ENCODE peak calls at places on chromosome 11, in eight cellular contexts. One of them, this sample, is unnamed.

GRCh38 chr11:111635706-111636045 is 33.4 kb downstream of the SIK2 start:
- DNase-seq in upper lobe of right lung: no peak
- DNase-seq in foreskin fibroblast: peak; percentile 49
- DNase-seq in AG10803: peak; percentile 76
- DNase-seq in cardiac muscle cell: peak; percentile 76
- DNase-seq in cardiac fibroblast: peak; percentile 63
- DNase-seq in bronchial epithelial cell: no peak
- DNase-seq in fibroblast of lung: peak; percentile 79
- DNase-seq in this sample: peak; percentile 77

GRCh38 chr11:24046731-24047130 is 450.1 kb upstream of the LUZP2 start:
- DNase-seq in AG10803: no peak
- DNase-seq in cardiac fibroblast: peak; percentile 22
- DNase-seq in foreskin fibroblast: no peak
- DNase-seq in upper lobe of right lung: no peak
- DNase-seq in bronchial epithelial cell: no peak
- DNase-seq in fibroblast of lung: no peak
- DNase-seq in cardiac muscle cell: no peak
- DNase-seq in this sample: no peak

GRCh38 chr11:13120691-13121090 is 111.6 kb downstream of the RASSF10 start:
- DNase-seq in cardiac fibroblast: peak; percentile 71
- DNase-seq in upper lobe of right lung: no peak
- DNase-seq in fibroblast of lung: peak; percentile 84
- DNase-seq in foreskin fibroblast: peak; percentile 84
- DNase-seq in AG10803: peak; percentile 48
- DNase-seq in bronchial epithelial cell: peak; percentile 98
- DNase-seq in cardiac muscle cell: peak; percentile 54
- DNase-seq in this sample: no peak

GRCh38 chr11:2220173-2220771 is 48.7 kb upstream of the TH start:
- DNase-seq in bronchial epithelial cell: no peak
- DNase-seq in cardiac fibroblast: no peak
- DNase-seq in fibroblast of lung: no peak
- DNase-seq in cardiac muscle cell: no peak
- DNase-seq in AG10803: no peak
- DNase-seq in upper lobe of right lung: no peak
- DNase-seq in foreskin fibroblast: no peak
- DNase-seq in this sample: no peak

GRCh38 chr11:67371549-67372231 is 1.7 kb downstream of the CLCF1 start:
- DNase-seq in foreskin fibroblast: peak; percentile 82
- DNase-seq in cardiac fibroblast: peak; percentile 67
- DNase-seq in cardiac muscle cell: peak; percentile 61
- DNase-seq in bronchial epithelial cell: peak; percentile 41
- DNase-seq in AG10803: peak; percentile 59
- DNase-seq in fibroblast of lung: peak; percentile 56
- DNase-seq in upper lobe of right lung: peak; percentile 77
- DNase-seq in this sample: no peak

GRCh38 chr11:123103326-123103980 is 41.5 kb upstream of the HSPA8 start:
- DNase-seq in bronchial epithelial cell: peak; percentile 55
- DNase-seq in fibroblast of lung: peak; percentile 61
- DNase-seq in AG10803: peak; percentile 77
- DNase-seq in cardiac fibroblast: peak; percentile 86
- DNase-seq in upper lobe of right lung: no peak
- DNase-seq in foreskin fibroblast: peak; percentile 88
- DNase-seq in cardiac muscle cell: peak; percentile 80
- DNase-seq in this sample: peak; percentile 61

GRCh38 chr11:1574256-1575242 is 2.5 kb upstream of the DUSP8 start:
- DNase-seq in bronchial epithelial cell: no peak
- DNase-seq in fibroblast of lung: peak; percentile 16
- DNase-seq in cardiac fibroblast: peak; percentile 33
- DNase-seq in upper lobe of right lung: peak; percentile 77
- DNase-seq in foreskin fibroblast: peak; percentile 75
- DNase-seq in cardiac muscle cell: peak; percentile 47
- DNase-seq in AG10803: peak; percentile 37
- DNase-seq in this sample: no peak

GRCh38 chr11:120013325-120014250 is 124.3 kb downstream of the TRIM29 start:
- DNase-seq in AG10803: peak; percentile 12
- DNase-seq in foreskin fibroblast: peak; percentile 12
- DNase-seq in fibroblast of lung: peak; percentile 19
- DNase-seq in upper lobe of right lung: no peak
- DNase-seq in cardiac muscle cell: peak; percentile 49
- DNase-seq in cardiac fibroblast: peak; percentile 29
- DNase-seq in bronchial epithelial cell: peak; percentile 46
- DNase-seq in this sample: no peak

GRCh38 chr11:11208994-11209393 is 144.1 kb downstream of the CSNK2A3 start:
- DNase-seq in AG10803: no peak
- DNase-seq in cardiac muscle cell: no peak
- DNase-seq in cardiac fibroblast: no peak
- DNase-seq in upper lobe of right lung: no peak
- DNase-seq in foreskin fibroblast: no peak
- DNase-seq in bronchial epithelial cell: no peak
- DNase-seq in fibroblast of lung: no peak
- DNase-seq in this sample: no peak

GRCh38 chr11:5553347-5553746 is 5.0 kb upstream of the OR52H1 start:
- DNase-seq in fibroblast of lung: no peak
- DNase-seq in foreskin fibroblast: peak; percentile 5
- DNase-seq in AG10803: no peak
- DNase-seq in upper lobe of right lung: no peak
- DNase-seq in cardiac fibroblast: no peak
- DNase-seq in cardiac muscle cell: no peak
- DNase-seq in bronchial epithelial cell: no peak
- DNase-seq in this sample: no peak
- TF ChIP-seq CTCF in fibroblast of lung: no peak
- TF ChIP-seq CTCF in foreskin fibroblast: no peak
- TF ChIP-seq CTCF in AG10803: peak; percentile 36
- TF ChIP-seq CTCF in upper lobe of right lung: no peak
- TF ChIP-seq CTCF in cardiac fibroblast: peak; percentile 11
- TF ChIP-seq CTCF in cardiac muscle cell: peak; percentile 10
- TF ChIP-seq CTCF in bronchial epithelial cell: no peak
- TF ChIP-seq CTCF in this sample: no peak

GRCh38 chr11:3837793-3838192 is 3.0 kb downstream of the RHOG start:
- DNase-seq in bronchial epithelial cell: no peak
- DNase-seq in cardiac muscle cell: peak; percentile 53
- DNase-seq in foreskin fibroblast: peak; percentile 44
- DNase-seq in AG10803: peak; percentile 46
- DNase-seq in cardiac fibroblast: peak; percentile 46
- DNase-seq in fibroblast of lung: no peak
- DNase-seq in upper lobe of right lung: no peak
- DNase-seq in this sample: no peak

GRCh38 chr11:3840289-3840869 is 380 bp downstream of the RHOG start:
- DNase-seq in upper lobe of right lung: no peak
- DNase-seq in AG10803: no peak
- DNase-seq in fibroblast of lung: no peak
- DNase-seq in cardiac muscle cell: no peak
- DNase-seq in cardiac fibroblast: no peak
- DNase-seq in foreskin fibroblast: peak; percentile 29
- DNase-seq in bronchial epithelial cell: no peak
- DNase-seq in this sample: no peak

GRCh38 chr11:3840870-3841425 is at the start of gene RHOG:
- DNase-seq in upper lobe of right lung: peak; percentile 93
- DNase-seq in AG10803: peak; percentile 83
- DNase-seq in cardiac muscle cell: peak; percentile 89
- DNase-seq in fibroblast of lung: peak; percentile 76
- DNase-seq in foreskin fibroblast: peak; percentile 92
- DNase-seq in bronchial epithelial cell: peak; percentile 68
- DNase-seq in cardiac fibroblast: no peak
- DNase-seq in this sample: no peak

GRCh38 chr11:3836903-3837302 is 3.9 kb downstream of the RHOG start:
- DNase-seq in cardiac fibroblast: no peak
- DNase-seq in upper lobe of right lung: no peak
- DNase-seq in cardiac muscle cell: no peak
- DNase-seq in fibroblast of lung: no peak
- DNase-seq in AG10803: no peak
- DNase-seq in foreskin fibroblast: no peak
- DNase-seq in bronchial epithelial cell: no peak
- DNase-seq in this sample: no peak

GRCh38 chr11:3838504-3838903 is 2.3 kb downstream of the RHOG start:
- DNase-seq in upper lobe of right lung: no peak
- DNase-seq in AG10803: no peak
- DNase-seq in bronchial epithelial cell: no peak
- DNase-seq in foreskin fibroblast: no peak
- DNase-seq in cardiac muscle cell: no peak
- DNase-seq in cardiac fibroblast: no peak
- DNase-seq in fibroblast of lung: no peak
- DNase-seq in this sample: no peak
- H3K4me3 ChIP-seq in upper lobe of right lung: peak overlapping the region; percentile 35
- H3K4me3 ChIP-seq in AG10803: no peak overlapping the region
- H3K4me3 ChIP-seq in bronchial epithelial cell: no peak overlapping the region
- H3K4me3 ChIP-seq in foreskin fibroblast: no peak overlapping the region
- H3K4me3 ChIP-seq in cardiac muscle cell: no peak overlapping the region
- H3K4me3 ChIP-seq in cardiac fibroblast: no peak overlapping the region
- H3K4me3 ChIP-seq in fibroblast of lung: no peak overlapping the region
- H3K4me3 ChIP-seq in this sample: no peak overlapping the region

GRCh38 chr11:75597636-75598035 is 35.6 kb downstream of the SERPINH1 start:
- DNase-seq in fibroblast of lung: no peak
- DNase-seq in cardiac fibroblast: peak; percentile 43
- DNase-seq in upper lobe of right lung: no peak
- DNase-seq in AG10803: no peak
- DNase-seq in foreskin fibroblast: peak; percentile 44
- DNase-seq in bronchial epithelial cell: peak; percentile 46
- DNase-seq in cardiac muscle cell: peak; percentile 47
- DNase-seq in this sample: no peak
- TF ChIP-seq CTCF in fibroblast of lung: peak; percentile 15
- TF ChIP-seq CTCF in cardiac fibroblast: peak; percentile 76
- TF ChIP-seq CTCF in upper lobe of right lung: peak; percentile 27
- TF ChIP-seq CTCF in AG10803: peak; percentile 49
- TF ChIP-seq CTCF in foreskin fibroblast: peak; percentile 50
- TF ChIP-seq CTCF in bronchial epithelial cell: peak; percentile 75
- TF ChIP-seq CTCF in cardiac muscle cell: peak; percentile 67
- TF ChIP-seq CTCF in this sample: peak; percentile 74

GRCh38 chr11:65917434-65918210 is 1.2 kb downstream of the C11orf68 start:
- DNase-seq in cardiac fibroblast: no peak
- DNase-seq in foreskin fibroblast: no peak
- DNase-seq in bronchial epithelial cell: no peak
- DNase-seq in cardiac muscle cell: no peak
- DNase-seq in upper lobe of right lung: peak; percentile 67
- DNase-seq in fibroblast of lung: no peak
- DNase-seq in AG10803: no peak
- DNase-seq in this sample: no peak
- H3K4me3 ChIP-seq in cardiac fibroblast: peak overlapping the region; percentile 88
- H3K4me3 ChIP-seq in foreskin fibroblast: peak overlapping the region; percentile 87
- H3K4me3 ChIP-seq in bronchial epithelial cell: no peak overlapping the region
- H3K4me3 ChIP-seq in cardiac muscle cell: peak overlapping the region; percentile 73
- H3K4me3 ChIP-seq in upper lobe of right lung: peak overlapping the region; percentile 89
- H3K4me3 ChIP-seq in fibroblast of lung: peak overlapping the region; percentile 74
- H3K4me3 ChIP-seq in AG10803: peak overlapping the region; percentile 93
- H3K4me3 ChIP-seq in this sample: peak overlapping the region; percentile 94

GRCh38 chr11:30016588-30017363 is at the start of gene KCNA4:
- DNase-seq in cardiac fibroblast: no peak
- DNase-seq in cardiac muscle cell: peak; percentile 53
- DNase-seq in bronchial epithelial cell: no peak
- DNase-seq in foreskin fibroblast: no peak
- DNase-seq in fibroblast of lung: peak; percentile 1
- DNase-seq in AG10803: peak; percentile 0
- DNase-seq in upper lobe of right lung: peak; percentile 68
- DNase-seq in this sample: no peak
- TF ChIP-seq CTCF in cardiac fibroblast: no peak
- TF ChIP-seq CTCF in cardiac muscle cell: no peak
- TF ChIP-seq CTCF in bronchial epithelial cell: peak; percentile 11
- TF ChIP-seq CTCF in foreskin fibroblast: no peak
- TF ChIP-seq CTCF in fibroblast of lung: no peak
- TF ChIP-seq CTCF in AG10803: no peak
- TF ChIP-seq CTCF in upper lobe of right lung: peak; percentile 26
- TF ChIP-seq CTCF in this sample: peak; percentile 5

GRCh38 chr11:47356998-47357329 is 4.5 kb upstream of the MYBPC3 start:
- DNase-seq in AG10803: no peak
- DNase-seq in fibroblast of lung: no peak
- DNase-seq in bronchial epithelial cell: no peak
- DNase-seq in cardiac fibroblast: no peak
- DNase-seq in upper lobe of right lung: no peak
- DNase-seq in foreskin fibroblast: no peak
- DNase-seq in cardiac muscle cell: no peak
- DNase-seq in this sample: no peak

GRCh38 chr11:47356129-47356997 is 3.9 kb upstream of the MYBPC3 start:
- DNase-seq in bronchial epithelial cell: no peak
- DNase-seq in cardiac muscle cell: no peak
- DNase-seq in foreskin fibroblast: no peak
- DNase-seq in upper lobe of right lung: no peak
- DNase-seq in cardiac fibroblast: no peak
- DNase-seq in AG10803: no peak
- DNase-seq in fibroblast of lung: no peak
- DNase-seq in this sample: no peak

GRCh38 chr11:47354913-47355282 is 2.4 kb upstream of the MYBPC3 start:
- DNase-seq in fibroblast of lung: no peak
- DNase-seq in AG10803: no peak
- DNase-seq in cardiac muscle cell: peak; percentile 22
- DNase-seq in cardiac fibroblast: no peak
- DNase-seq in upper lobe of right lung: no peak
- DNase-seq in bronchial epithelial cell: no peak
- DNase-seq in foreskin fibroblast: no peak
- DNase-seq in this sample: no peak

GRCh38 chr11:47353978-47354774 is 1.7 kb upstream of the MYBPC3 start:
- DNase-seq in cardiac fibroblast: no peak
- DNase-seq in cardiac muscle cell: no peak
- DNase-seq in upper lobe of right lung: no peak
- DNase-seq in AG10803: no peak
- DNase-seq in fibroblast of lung: no peak
- DNase-seq in foreskin fibroblast: no peak
- DNase-seq in bronchial epithelial cell: no peak
- DNase-seq in this sample: no peak

DNA sequence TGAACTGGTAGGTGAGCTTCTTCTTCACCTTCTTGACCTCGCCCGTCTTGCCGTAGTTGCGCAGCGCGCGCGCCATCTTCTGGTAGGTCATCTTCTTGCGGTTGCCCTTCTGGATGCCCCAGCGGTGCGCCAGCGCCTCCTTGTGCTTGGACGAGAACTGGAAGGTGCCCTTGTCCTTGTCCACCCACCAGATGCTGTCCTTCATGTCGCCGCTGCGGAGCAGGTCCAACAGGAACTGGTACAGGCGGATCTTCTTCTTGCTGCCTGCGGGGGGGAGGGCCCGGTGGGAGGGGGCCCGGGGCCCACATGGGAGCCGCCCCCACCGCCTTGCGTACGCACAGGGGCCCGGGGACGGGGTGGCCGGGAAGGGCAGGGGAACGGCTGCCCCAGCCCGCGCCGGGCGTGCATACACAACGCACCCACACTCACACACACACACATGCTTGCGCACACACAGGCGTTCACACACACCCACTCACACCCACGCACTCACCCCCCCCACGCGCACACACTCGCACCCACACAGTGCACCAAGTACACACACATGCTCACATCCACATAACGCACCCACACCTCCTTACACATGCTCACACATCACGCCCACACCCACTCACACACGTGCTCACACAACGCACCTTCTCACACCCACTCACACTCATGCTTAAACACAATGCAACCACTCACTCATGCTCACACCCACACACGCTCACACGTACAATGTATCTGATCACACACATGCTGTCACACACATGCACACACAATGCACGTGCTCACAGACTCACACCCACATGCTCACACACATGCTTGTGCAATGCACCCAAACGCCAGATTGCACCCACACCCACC is 3.0 kb upstream of the MYBPC3 start:
- DNase-seq in upper lobe of right lung: peak; percentile 97
- DNase-seq in cardiac fibroblast: peak; percentile 95
- DNase-seq in cardiac muscle cell: peak; percentile 95
- DNase-seq in fibroblast of lung: peak; percentile 83
- DNase-seq in bronchial epithelial cell: peak; percentile 87
- DNase-seq in AG10803: peak; percentile 90
- DNase-seq in foreskin fibroblast: peak; percentile 98
- DNase-seq in this sample: peak; percentile 65
- H3K4me3 ChIP-seq in upper lobe of right lung: peak overlapping the region; percentile 46
- H3K4me3 ChIP-seq in cardiac fibroblast: peak overlapping the region; percentile 10
- H3K4me3 ChIP-seq in cardiac muscle cell: peak overlapping the region; percentile 24
- H3K4me3 ChIP-seq in fibroblast of lung: peak overlapping the region; percentile 12
- H3K4me3 ChIP-seq in bronchial epithelial cell: peak overlapping the region; percentile 23
- H3K4me3 ChIP-seq in AG10803: peak overlapping the region; percentile 39
- H3K4me3 ChIP-seq in foreskin fibroblast: peak overlapping the region; percentile 38
- H3K4me3 ChIP-seq in this sample: peak overlapping the region; percentile 19

GRCh38 chr11:363948-364761 is 5.1 kb upstream of the B4GALNT4 start:
- DNase-seq in fibroblast of lung: no peak
- DNase-seq in cardiac muscle cell: no peak
- DNase-seq in foreskin fibroblast: peak; percentile 72
- DNase-seq in cardiac fibroblast: peak; percentile 34
- DNase-seq in upper lobe of right lung: peak; percentile 83
- DNase-seq in bronchial epithelial cell: peak; percentile 77
- DNase-seq in AG10803: peak; percentile 28
- DNase-seq in this sample: no peak
- TF ChIP-seq CTCF in fibroblast of lung: no peak
- TF ChIP-seq CTCF in cardiac muscle cell: peak; percentile 21
- TF ChIP-seq CTCF in foreskin fibroblast: peak; percentile 22
- TF ChIP-seq CTCF in cardiac fibroblast: peak; percentile 28
- TF ChIP-seq CTCF in upper lobe of right lung: peak; percentile 46
- TF ChIP-seq CTCF in bronchial epithelial cell: peak; percentile 82
- TF ChIP-seq CTCF in AG10803: peak; percentile 23
- TF ChIP-seq CTCF in this sample: peak; percentile 12